ENCODE peak calls at places on chromosomes 5 and 9, in four cellular contexts. One of them, this sample, is unnamed.

GRCh38 chr5:116032094-116032517 is at the start of gene ARL14EPL:
- DNase-seq in naive thymus-derived CD4-positive, alpha-beta T cell: no peak
- DNase-seq in endodermal cell: no peak
- DNase-seq in ovary: peak
- DNase-seq in this sample: no peak

GRCh38 chr5:37950436-37950835 is 110.6 kb upstream of the GDNF start:
- DNase-seq in naive thymus-derived CD4-positive, alpha-beta T cell: no peak
- DNase-seq in endodermal cell: no peak
- DNase-seq in ovary: no peak
- DNase-seq in this sample: no peak

GRCh38 chr9:33661186-33661585 is 134.2 kb upstream of the PRSS3 start:
- DNase-seq in naive thymus-derived CD4-positive, alpha-beta T cell: no peak
- DNase-seq in endodermal cell: no peak
- DNase-seq in ovary: no peak
- DNase-seq in this sample: no peak

GRCh38 chr5:138724470-138725146 is 28.6 kb upstream of the CTNNA1 start:
- DNase-seq in naive thymus-derived CD4-positive, alpha-beta T cell: no peak
- DNase-seq in endodermal cell: no peak
- DNase-seq in ovary: no peak
- DNase-seq in this sample: no peak

GRCh38 chr5:1003296-1003937 is 5.2 kb upstream of the NKD2 start:
- DNase-seq in naive thymus-derived CD4-positive, alpha-beta T cell: peak
- DNase-seq in endodermal cell: no peak
- DNase-seq in ovary: peak
- DNase-seq in this sample: peak

GRCh38 chr9:86945868-86946711 is 1.2 kb downstream of the GAS1 start:
- DNase-seq in naive thymus-derived CD4-positive, alpha-beta T cell: peak
- DNase-seq in endodermal cell: peak
- DNase-seq in ovary: peak
- DNase-seq in this sample: peak

GRCh38 chr5:1763548-1763911 is 36.1 kb downstream of the MRPL36 start:
- DNase-seq in naive thymus-derived CD4-positive, alpha-beta T cell: peak
- DNase-seq in endodermal cell: peak
- DNase-seq in ovary: peak
- DNase-seq in this sample: peak

GRCh38 chr9:90726215-90726614 is 75.4 kb upstream of the SYK start:
- DNase-seq in naive thymus-derived CD4-positive, alpha-beta T cell: no peak
- DNase-seq in endodermal cell: peak
- DNase-seq in ovary: no peak
- DNase-seq in this sample: peak

GRCh38 chr5:134992148-134992547 is 24.4 kb downstream of the CATSPER3 start:
- DNase-seq in naive thymus-derived CD4-positive, alpha-beta T cell: no peak
- DNase-seq in endodermal cell: no peak
- DNase-seq in ovary: no peak
- DNase-seq in this sample: no peak

GRCh38 chr9:117377046-117377445 is 37.8 kb downstream of the ASTN2 start:
- DNase-seq in naive thymus-derived CD4-positive, alpha-beta T cell: no peak
- DNase-seq in endodermal cell: peak
- DNase-seq in ovary: no peak
- DNase-seq in this sample: no peak

GRCh38 chr9:15873573-15874177 is 320.8 kb downstream of the CCDC171 start:
- DNase-seq in naive thymus-derived CD4-positive, alpha-beta T cell: no peak
- DNase-seq in endodermal cell: no peak
- DNase-seq in ovary: no peak
- DNase-seq in this sample: peak

GRCh38 chr9:99169982-99170761 is 51.6 kb downstream of the ALG2 start:
- DNase-seq in naive thymus-derived CD4-positive, alpha-beta T cell: no peak
- DNase-seq in endodermal cell: peak
- DNase-seq in ovary: no peak
- DNase-seq in this sample: peak

GRCh38 chr9:129258823-129259301 is 80.8 kb upstream of the IER5L start:
- DNase-seq in naive thymus-derived CD4-positive, alpha-beta T cell: no peak
- DNase-seq in endodermal cell: peak
- DNase-seq in ovary: peak
- DNase-seq in this sample: no peak

GRCh38 chr5:115758356-115758755 is 58.1 kb downstream of the CDO1 start:
- DNase-seq in naive thymus-derived CD4-positive, alpha-beta T cell: no peak
- DNase-seq in endodermal cell: no peak
- DNase-seq in ovary: no peak
- DNase-seq in this sample: no peak

GRCh38 chr5:57302164-57302563 is 128.3 kb downstream of the GPBP1 start:
- DNase-seq in naive thymus-derived CD4-positive, alpha-beta T cell: no peak
- DNase-seq in endodermal cell: peak
- DNase-seq in ovary: no peak
- DNase-seq in this sample: no peak

GRCh38 chr9:93128715-93129224 is 5.3 kb downstream of the NINJ1 start:
- DNase-seq in naive thymus-derived CD4-positive, alpha-beta T cell: no peak
- DNase-seq in endodermal cell: peak
- DNase-seq in ovary: peak
- DNase-seq in this sample: no peak

DNA sequence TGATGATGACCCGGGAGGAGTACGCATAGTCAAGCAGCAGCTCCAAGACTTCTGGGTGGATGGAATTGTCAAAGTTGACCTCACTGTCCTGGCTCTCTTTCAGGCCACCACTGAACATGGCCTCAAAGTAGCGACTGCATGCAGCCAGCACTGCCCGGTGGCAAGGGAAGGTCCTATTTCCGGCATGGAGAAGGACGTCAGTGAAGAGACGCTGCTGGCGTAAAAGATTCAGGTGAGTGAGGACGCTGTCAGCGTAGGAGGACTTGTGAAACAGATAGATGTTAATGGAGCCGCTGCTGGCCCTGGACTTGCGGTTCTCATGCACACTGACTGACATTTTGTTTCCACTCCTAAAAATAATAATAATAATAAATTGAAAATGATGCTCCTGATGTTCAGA is 4.4 kb downstream of the ENC1 start:
- DNase-seq in naive thymus-derived CD4-positive, alpha-beta T cell: no peak
- DNase-seq in endodermal cell: no peak
- DNase-seq in ovary: no peak
- DNase-seq in this sample: no peak
- H3K4me3 ChIP-seq in naive thymus-derived CD4-positive, alpha-beta T cell: no peak
- H3K4me3 ChIP-seq in endodermal cell: peak
- H3K4me3 ChIP-seq in ovary: no peak
- H3K4me3 ChIP-seq in this sample: no peak

GRCh38 chr9:109319072-109319630 is 1.7 kb downstream of the EPB41L4B start:
- DNase-seq in naive thymus-derived CD4-positive, alpha-beta T cell: peak
- DNase-seq in endodermal cell: peak
- DNase-seq in ovary: peak
- DNase-seq in this sample: peak

GRCh38 chr9:109320734-109321448 is at the start of gene EPB41L4B:
- DNase-seq in naive thymus-derived CD4-positive, alpha-beta T cell: peak
- DNase-seq in endodermal cell: peak
- DNase-seq in ovary: peak
- DNase-seq in this sample: peak

GRCh38 chr9:109321727-109322126 is 868 bp upstream of the EPB41L4B start:
- DNase-seq in naive thymus-derived CD4-positive, alpha-beta T cell: no peak
- DNase-seq in endodermal cell: no peak
- DNase-seq in ovary: no peak
- DNase-seq in this sample: no peak

GRCh38 chr9:109319631-109320233 is 1.1 kb downstream of the EPB41L4B start:
- DNase-seq in naive thymus-derived CD4-positive, alpha-beta T cell: peak
- DNase-seq in endodermal cell: peak
- DNase-seq in ovary: peak
- DNase-seq in this sample: peak

GRCh38 chr9:109320338-109320733 is 523 bp downstream of the EPB41L4B start:
- DNase-seq in naive thymus-derived CD4-positive, alpha-beta T cell: peak
- DNase-seq in endodermal cell: no peak
- DNase-seq in ovary: peak
- DNase-seq in this sample: peak
- H3K4me3 ChIP-seq in naive thymus-derived CD4-positive, alpha-beta T cell: no peak
- H3K4me3 ChIP-seq in endodermal cell: no peak
- H3K4me3 ChIP-seq in ovary: peak
- H3K4me3 ChIP-seq in this sample: peak

GRCh38 chr9:136661641-136662325 is 933 bp upstream of the EGFL7 start:
- DNase-seq in naive thymus-derived CD4-positive, alpha-beta T cell: no peak
- DNase-seq in endodermal cell: no peak
- DNase-seq in ovary: no peak
- DNase-seq in this sample: no peak
- H3K4me3 ChIP-seq in naive thymus-derived CD4-positive, alpha-beta T cell: no peak
- H3K4me3 ChIP-seq in endodermal cell: no peak
- H3K4me3 ChIP-seq in ovary: no peak
- H3K4me3 ChIP-seq in this sample: no peak

GRCh38 chr9:136296434-136297015 is 7.4 kb downstream of the CCDC187 start:
- DNase-seq in naive thymus-derived CD4-positive, alpha-beta T cell: no peak
- DNase-seq in endodermal cell: no peak
- DNase-seq in ovary: no peak
- DNase-seq in this sample: no peak

GRCh38 chr9:136295537-136296433 is 8.1 kb downstream of the CCDC187 start:
- DNase-seq in naive thymus-derived CD4-positive, alpha-beta T cell: no peak
- DNase-seq in endodermal cell: no peak
- DNase-seq in ovary: no peak
- DNase-seq in this sample: no peak

GRCh38 chr9:136297766-136298735 is 5.8 kb downstream of the CCDC187 start:
- DNase-seq in naive thymus-derived CD4-positive, alpha-beta T cell: no peak
- DNase-seq in endodermal cell: peak
- DNase-seq in ovary: no peak
- DNase-seq in this sample: no peak

GRCh38 chr9:136299116-136299515 is 4.8 kb downstream of the CCDC187 start:
- DNase-seq in naive thymus-derived CD4-positive, alpha-beta T cell: no peak
- DNase-seq in endodermal cell: peak
- DNase-seq in ovary: no peak
- DNase-seq in this sample: no peak

DNA sequence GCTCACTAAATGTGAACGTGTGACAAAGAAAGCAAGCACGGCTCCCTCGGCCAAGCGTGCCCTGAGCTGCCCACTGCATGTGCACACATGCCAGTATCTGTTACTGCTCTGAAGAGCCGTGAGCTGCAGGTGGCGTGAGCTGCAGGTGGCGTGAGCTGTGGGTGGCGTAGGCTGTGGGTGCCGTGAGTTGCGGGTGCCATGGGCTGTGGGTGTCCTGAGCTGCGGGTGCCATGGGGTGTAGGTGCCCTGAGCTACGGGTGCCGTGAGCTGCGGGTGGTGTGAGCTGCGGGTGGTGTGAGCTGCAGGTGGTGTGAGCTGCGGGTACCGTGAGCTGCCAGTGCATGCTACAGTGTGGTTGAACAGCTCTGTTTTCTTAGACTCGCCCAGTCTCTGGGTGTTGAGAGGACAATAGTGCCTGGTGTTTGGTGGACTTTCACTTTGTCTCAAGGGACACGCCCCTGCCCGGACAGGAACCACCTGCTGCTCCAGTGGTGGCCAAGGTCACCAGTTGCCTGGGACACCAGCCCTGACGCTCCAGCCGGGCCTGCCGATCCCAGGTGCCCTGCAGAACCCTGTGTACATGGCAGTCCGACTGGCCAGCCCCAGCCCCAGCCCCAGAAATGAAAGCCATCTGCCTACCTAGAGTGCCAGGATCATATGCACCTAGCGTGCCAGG is 6.7 kb downstream of the CCDC187 start:
- DNase-seq in naive thymus-derived CD4-positive, alpha-beta T cell: no peak
- DNase-seq in endodermal cell: no peak
- DNase-seq in ovary: no peak
- DNase-seq in this sample: no peak
- H3K4me3 ChIP-seq in naive thymus-derived CD4-positive, alpha-beta T cell: no peak
- H3K4me3 ChIP-seq in endodermal cell: no peak
- H3K4me3 ChIP-seq in ovary: no peak
- H3K4me3 ChIP-seq in this sample: no peak

DNA sequence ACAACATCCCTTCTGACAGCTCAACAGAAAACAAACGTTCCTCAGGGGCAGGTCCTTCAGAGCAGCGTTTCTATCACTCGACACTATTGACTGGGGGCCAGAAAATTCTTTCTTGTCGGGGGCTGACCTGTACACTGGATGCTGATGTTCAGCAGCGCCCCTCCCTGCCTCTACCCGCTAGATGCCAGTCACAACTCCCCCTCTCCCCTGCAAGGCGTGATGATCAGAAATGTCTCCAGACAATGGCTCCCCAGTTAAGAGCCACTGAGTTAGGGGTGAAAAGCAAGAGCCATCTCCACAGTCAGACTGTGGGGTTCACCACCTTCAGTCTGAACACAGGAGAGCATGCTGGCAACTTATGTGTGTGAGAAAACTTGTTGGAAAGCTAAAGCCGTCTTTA is 39.8 kb downstream of the SERINC5 start:
- DNase-seq in naive thymus-derived CD4-positive, alpha-beta T cell: no peak
- DNase-seq in endodermal cell: no peak
- DNase-seq in ovary: no peak
- DNase-seq in this sample: no peak
- H3K4me3 ChIP-seq in naive thymus-derived CD4-positive, alpha-beta T cell: no peak
- H3K4me3 ChIP-seq in endodermal cell: no peak
- H3K4me3 ChIP-seq in ovary: no peak
- H3K4me3 ChIP-seq in this sample: no peak

This sample was measured in H7.